ENCODE peak calls at places on chromosomes 11 and 22, in four cellular contexts. P is A549, E is NCI-H460, I is NCI-H1105. G is an unnamed sample.

GRCh38 chr11:45294499-45294898 is 8.4 kb upstream of the SYT13 start:
- DNase-seq in I (no peak), P (no peak), E (no peak), G (no peak)

GRCh38 chr11:2210366-2211112 is 38.9 kb upstream of the TH start:
- DNase-seq in P (no peak), E (no peak), I (no peak), G (no peak)

GRCh38 chr22:27543460-27543859 is 258.1 kb downstream of the MN1 start:
- DNase-seq in E (no peak), I (no peak), P (no peak), G (no peak)

GRCh38 chr11:28529540-28530410 is 421.6 kb downstream of the METTL15 start:
- DNase-seq in E (peak), P (peak), I (peak), G (no peak)

GRCh38 chr11:78857688-78858087 is 283.0 kb upstream of the NARS2 start:
- DNase-seq in P (no peak), E (no peak), I (no peak), G (no peak)

GRCh38 chr11:76823481-76824028 is 37.2 kb upstream of the ACER3 start:
- DNase-seq in P (peak), I (no peak), E (peak), G (no peak)

GRCh38 chr22:37604875-37605274 is 3.8 kb upstream of the GGA1 start:
- DNase-seq in P (no peak), E (no peak), I (no peak), G (no peak)

GRCh38 chr11:19393941-19394340 is 153.2 kb upstream of the E2F8 start:
- DNase-seq in I (no peak), P (no peak), E (no peak), G (no peak)